ENCODE peak calls at places on chromosomes 16 and 17, in four cellular contexts. J, B, D and G are unnamed samples.

GRCh38 chr16:68676113-68676860 is 31.2 kb downstream of the CDH3 start:
- DNase-seq in J (no peak), B (no peak), D (no peak), G (no peak)

GRCh38 chr17:35243459-35244204 is 760 bp downstream of the SLFN5 start:
- DNase-seq in J (peak; percentile 50), B (peak; percentile 69), D (peak; percentile 66), G (no peak)

GRCh38 chr16:261031-261691 is 14.6 kb downstream of the RGS11 start:
- DNase-seq in J (no peak), B (no peak), D (no peak), G (no peak)

GRCh38 chr16:67451704-67452435 is 20.9 kb downstream of the HSD11B2 start:
- DNase-seq in J (no peak), B (no peak), D (no peak), G (no peak)

GRCh38 chr17:70355185-70355584 is 185.9 kb downstream of the KCNJ2 start:
- DNase-seq in J (no peak), B (peak; percentile 21), D (no peak), G (no peak)

GRCh38 chr16:80803341-80804060 is 897 bp downstream of the CDYL2 start:
- DNase-seq in J (peak; percentile 41), B (no peak), D (no peak), G (no peak)

GRCh38 chr16:22372882-22373661 is 1.3 kb downstream of the CDR2 start:
- DNase-seq in J (no peak), B (no peak), D (no peak), G (no peak)

GRCh38 chr17:74852237-74853047 is 7.2 kb downstream of the GRIN2C start:
- DNase-seq in J (no peak), B (no peak), D (no peak), G (peak; percentile 75)

GRCh38 chr16:28321700-28322411 is 29.5 kb downstream of the SBK1 start:
- DNase-seq in J (no peak), B (peak; percentile 9), D (no peak), G (no peak)

GRCh38 chr17:385836-386144 is 33.2 kb upstream of the RPH3AL start:
- DNase-seq in J (no peak), B (no peak), D (no peak), G (no peak)

GRCh38 chr17:75891022-75891604 is 5.6 kb downstream of the TRIM65 start:
- DNase-seq in J (no peak), B (no peak), D (no peak), G (no peak)

GRCh38 chr16:12111819-12112218 is 135.3 kb downstream of the SNX29 start:
- DNase-seq in J (no peak), B (no peak), D (no peak), G (no peak)

GRCh38 chr16:10678655-10679054 is 16.1 kb downstream of the TEKT5 start:
- DNase-seq in J (no peak), B (no peak), D (no peak), G (no peak)

GRCh38 chr16:88308441-88309173 is 74.2 kb upstream of the ZNF469 start:
- DNase-seq in J (no peak), B (no peak), D (no peak), G (no peak)

GRCh38 chr17:82527893-82528292 is 8.4 kb downstream of the FOXK2 start:
- DNase-seq in J (no peak), B (no peak), D (no peak), G (no peak)

GRCh38 chr16:67277999-67278772 is 1.1 kb upstream of the PLEKHG4 start:
- DNase-seq in J (peak; percentile 48), B (peak; percentile 90), D (no peak), G (no peak)

GRCh38 chr16:11675561-11676511 is 7.6 kb downstream of the SNN start:
- DNase-seq in J (peak; percentile 85), B (peak; percentile 15), D (no peak), G (no peak)

GRCh38 chr16:67543582-67543981 is 15.0 kb downstream of the RIPOR1 start:
- DNase-seq in J (no peak), B (no peak), D (no peak), G (no peak)

GRCh38 chr17:58630883-58631522 is 60.8 kb downstream of the TEX14 start:
- DNase-seq in J (no peak), B (no peak), D (no peak), G (peak; percentile 50)

GRCh38 chr16:81292936-81293335 is 21.8 kb upstream of the GAN start:
- DNase-seq in J (no peak), B (no peak), D (no peak), G (no peak)

GRCh38 chr17:41687828-41688640 is 651 bp upstream of the EIF1 start:
- DNase-seq in J (peak; percentile 73), B (peak; percentile 15), D (peak; percentile 65), G (no peak)

GRCh38 chr16:67924140-67924906 is 7.3 kb downstream of the CTRL start:
- DNase-seq in J (no peak), B (no peak), D (no peak), G (no peak)

GRCh38 chr16:66376577-66377326 is 10.3 kb downstream of the CDH5 start:
- DNase-seq in J (no peak), B (no peak), D (no peak), G (no peak)

GRCh38 chr16:11990672-11991390 is 14.3 kb downstream of the SNX29 start:
- DNase-seq in J (no peak), B (no peak), D (no peak), G (no peak)

GRCh38 chr16:82329504-82330192 is 159.6 kb upstream of the MPHOSPH6 start:
- DNase-seq in J (no peak), B (no peak), D (no peak), G (no peak)

GRCh38 chr17:60601443-60602384 is 1.7 kb downstream of the PPM1D start:
- DNase-seq in J (no peak), B (peak; percentile 81), D (peak; percentile 71), G (no peak)

GRCh38 chr16:50496990-50497389 is 51.2 kb upstream of the NKD1 start:
- DNase-seq in J (no peak), B (no peak), D (no peak), G (no peak)

GRCh38 chr17:74176546-74177001 is 26.9 kb upstream of the RPL38 start:
- DNase-seq in J (peak; percentile 46), B (peak; percentile 48), D (peak; percentile 72), G (peak; percentile 33)

GRCh38 chr16:51431517-51432241 is 280.6 kb upstream of the SALL1 start:
- DNase-seq in J (no peak), B (peak; percentile 99), D (no peak), G (no peak)

GRCh38 chr17:17096438-17097178 is 54.4 kb downstream of the MPRIP start:
- DNase-seq in J (no peak), B (peak; percentile 59), D (no peak), G (no peak)

GRCh38 chr16:9042943-9043680 is 48.3 kb upstream of the HAPSTR1 start:
- DNase-seq in J (no peak), B (peak; percentile 86), D (no peak), G (no peak)

GRCh38 chr17:57735707-57736106 is 9.4 kb downstream of the CCDC182 start:
- DNase-seq in J (no peak), B (no peak), D (no peak), G (peak; percentile 18)

GRCh38 chr17:35947156-35947585 is 3.7 kb upstream of the LYZL6 start:
- DNase-seq in J (no peak), B (peak; percentile 21), D (peak; percentile 37), G (no peak)

GRCh38 chr17:33500141-33500540 is 207.0 kb upstream of the ASIC2 start:
- DNase-seq in J (peak; percentile 31), B (no peak), D (no peak), G (no peak)

GRCh38 chr17:72751746-72752145 is 340.7 kb downstream of the SLC39A11 start:
- DNase-seq in J (no peak), B (no peak), D (no peak), G (no peak)

GRCh38 chr17:77214743-77215142 is 74.0 kb downstream of the SEC14L1 start:
- DNase-seq in J (peak; percentile 58), B (peak; percentile 31), D (no peak), G (peak; percentile 33)

DNA sequence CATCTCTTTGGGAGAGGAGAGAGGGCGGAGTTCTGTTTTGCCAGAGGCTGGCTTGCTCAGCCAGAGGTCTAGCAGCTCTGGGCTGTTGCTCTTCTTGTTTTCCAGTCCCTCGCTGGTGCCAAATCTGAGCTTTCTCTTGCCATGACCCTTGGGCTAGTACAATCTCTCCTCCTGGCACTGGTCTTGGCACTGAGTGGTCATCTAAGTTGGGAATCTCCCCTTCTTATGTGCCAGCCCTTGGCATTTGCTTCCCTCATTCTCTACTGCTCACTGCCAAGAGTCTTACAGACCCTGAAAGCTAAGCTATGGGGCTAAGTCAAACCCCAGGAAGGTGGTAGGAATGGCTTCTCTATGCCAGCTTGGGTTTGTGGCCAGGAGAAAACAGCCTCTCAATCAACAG is 148.6 kb downstream of the SHISA6 start:
- DNase-seq in J (no peak), B (no peak), D (no peak), G (no peak)
- H3K9me3 ChIP-seq in J (no peaks in the 10 kb centered on the region), B (peaks cover 47% of the 10 kb centered on the region), D (peaks cover 20% of the 10 kb centered on the region), G (no peaks in the 10 kb centered on the region)

DNA sequence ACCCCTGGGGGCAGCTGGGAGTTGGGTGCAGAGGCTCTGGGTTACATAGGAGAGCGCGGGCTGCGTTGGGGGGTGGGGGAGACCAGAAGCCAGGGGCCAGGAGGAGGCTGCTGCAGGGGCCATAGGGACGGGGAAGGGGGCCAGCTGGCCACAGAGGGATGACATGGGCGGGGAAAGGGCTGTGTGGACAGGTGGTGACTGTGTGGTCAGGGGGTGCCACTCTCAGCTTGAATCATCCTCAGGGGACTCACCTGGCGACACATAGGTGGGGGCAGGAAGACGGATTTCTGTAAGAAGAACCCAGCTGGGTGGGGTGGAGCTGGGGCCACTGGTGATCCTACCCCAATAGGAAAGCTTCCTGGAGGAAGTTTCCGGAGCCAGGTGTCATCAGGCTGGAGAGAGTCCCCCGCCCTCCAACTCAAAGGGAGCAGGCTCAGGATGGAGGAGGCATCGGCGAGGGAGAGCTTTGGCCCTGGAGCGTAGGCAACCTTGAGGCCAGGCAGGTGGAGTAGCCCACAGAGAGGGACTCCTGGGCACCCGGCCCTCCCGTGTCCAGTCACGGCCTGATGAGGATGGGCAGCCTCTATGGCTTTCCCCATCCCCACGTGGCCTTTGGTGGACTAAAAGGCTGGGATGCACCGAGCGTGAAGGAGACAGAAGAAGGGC is 1.2 kb downstream of the TRPV3 start:
- DNase-seq in J (no peak), B (no peak), D (no peak), G (no peak)
- H3K4me3 ChIP-seq in J (no peak overlapping the region), B (no peak overlapping the region), D (no peak overlapping the region), G (no peak overlapping the region)

GRCh38 chr16:85832578-85833539 is 33.4 kb downstream of the COX4I1 start:
- DNase-seq in J (no peak), B (no peak), D (no peak), G (no peak)

GRCh38 chr16:85835227-85835751 is 35.8 kb downstream of the COX4I1 start:
- DNase-seq in J (no peak), B (no peak), D (no peak), G (no peak)

GRCh38 chr16:85834741-85835140 is 35.2 kb downstream of the COX4I1 start:
- DNase-seq in J (no peak), B (no peak), D (no peak), G (no peak)

GRCh38 chr16:85835956-85836705 is 36.6 kb downstream of the COX4I1 start:
- DNase-seq in J (no peak), B (no peak), D (no peak), G (no peak)

GRCh38 chr16:85833540-85833914 is 34.0 kb downstream of the COX4I1 start:
- DNase-seq in J (no peak), B (no peak), D (no peak), G (no peak)
- H3K4me1 ChIP-seq in J (no peaks in the 10 kb centered on the region), B (no peaks in the 10 kb centered on the region), D (peaks cover 9% of the 10 kb centered on the region), G (no peaks in the 10 kb centered on the region)

GRCh38 chr16:74792225-74792624 is 17.6 kb upstream of the FA2H start:
- DNase-seq in J (no peak), B (no peak), D (no peak), G (no peak)

GRCh38 chr16:74793571-74793970 is 19.0 kb upstream of the FA2H start:
- DNase-seq in J (no peak), B (no peak), D (no peak), G (no peak)

GRCh38 chr16:74800216-74800871 is 25.7 kb upstream of the FA2H start:
- DNase-seq in J (no peak), B (no peak), D (no peak), G (no peak)

GRCh38 chr16:74797414-74797813 is 22.8 kb upstream of the FA2H start:
- DNase-seq in J (no peak), B (no peak), D (no peak), G (no peak)
- H3K9me3 ChIP-seq in J (no peaks in the 10 kb centered on the region), B (no peaks in the 10 kb centered on the region), D (peaks cover 10% of the 10 kb centered on the region), G (no peaks in the 10 kb centered on the region)